ENCODE peak calls at places on chromosomes 7 and 10, in ten cellular contexts. M is endodermal cell, G is pancreas, I is colonic mucosa, A is left ventricle myocardium inferior, O is HFF-Myc, R is GM10248, X is uterus, U is tibial artery, C is psoas muscle. N is an unnamed sample.

GRCh38 chr10:115417585-115418265 is 324.6 kb downstream of the ATRNL1 start:
- DNase-seq in M (peak), G (peak), I (no peak), A (no peak), O (peak), R (peak), X (no peak), U (no peak), C (no peak), N (peak)

GRCh38 chr10:44650576-44651394 is 260.4 kb upstream of the TMEM72 start:
- DNase-seq in M (no peak), G (no peak), I (no peak), A (peak), O (no peak), R (no peak), X (peak), U (no peak), C (no peak), N (no peak)

GRCh38 chr10:110217609-110218008 is 10.2 kb downstream of the MXI1 start:
- DNase-seq in M (no peak), G (no peak), I (no peak), A (no peak), O (no peak), R (no peak), X (no peak), U (no peak), C (no peak), N (no peak)

GRCh38 chr7:94561841-94562514 is 52.4 kb downstream of the CASD1 start:
- DNase-seq in M (no peak), G (no peak), I (no peak), A (no peak), O (no peak), R (no peak), X (no peak), U (no peak), C (no peak), N (no peak)

GRCh38 chr10:26556756-26557640 is 118.9 kb downstream of the APBB1IP start:
- DNase-seq in M (peak), G (peak), I (no peak), A (no peak), O (peak), R (peak), X (no peak), U (no peak), C (no peak), N (peak)

GRCh38 chr7:82729172-82730030 is 285.8 kb upstream of the CACNA2D1 start:
- DNase-seq in M (peak), G (no peak), I (no peak), A (no peak), O (no peak), R (peak), X (no peak), U (no peak), C (no peak), N (peak)

GRCh38 chr7:81803267-81803666 is 33.4 kb upstream of the HGF start:
- DNase-seq in M (no peak), G (no peak), I (no peak), A (no peak), O (no peak), R (no peak), X (no peak), U (no peak), C (no peak), N (no peak)

GRCh38 chr7:21944616-21945373 is 904 bp downstream of the CDCA7L start:
- DNase-seq in M (peak), G (peak), I (peak), A (peak), O (no peak), R (no peak), X (no peak), U (no peak), C (no peak), N (peak)

GRCh38 chr10:101489355-101489754 is 98.7 kb downstream of the POLL start:
- DNase-seq in M (no peak), G (no peak), I (no peak), A (no peak), O (peak), R (no peak), X (no peak), U (no peak), C (no peak), N (no peak)

GRCh38 chr7:29480456-29480855 is 83.2 kb upstream of the PRR15 start:
- DNase-seq in M (no peak), G (peak), I (no peak), A (no peak), O (no peak), R (no peak), X (peak), U (no peak), C (no peak), N (no peak)

GRCh38 chr7:158275711-158276413 is 311.8 kb downstream of the PTPRN2 start:
- DNase-seq in M (no peak), G (no peak), I (no peak), A (no peak), O (no peak), R (no peak), X (no peak), U (no peak), C (peak), N (no peak)

GRCh38 chr7:132933076-132933466 is 148.8 kb downstream of the CHCHD3 start:
- DNase-seq in M (no peak), G (no peak), I (no peak), A (no peak), O (no peak), R (no peak), X (no peak), U (no peak), C (no peak), N (no peak)

GRCh38 chr7:99460651-99461050 is 5.3 kb downstream of the ATP5MF start:
- DNase-seq in M (no peak), G (no peak), I (no peak), A (no peak), O (no peak), R (no peak), X (no peak), U (no peak), C (no peak), N (no peak)

GRCh38 chr10:97422921-97423420 is 3.0 kb upstream of the PGAM1 start:
- DNase-seq in M (no peak), G (no peak), I (no peak), A (no peak), O (peak), R (no peak), X (no peak), U (no peak), C (no peak), N (no peak)

GRCh38 chr10:80280071-80280800 is 9.2 kb downstream of the MAT1A start:
- DNase-seq in M (no peak), G (no peak), I (peak), A (no peak), O (no peak), R (no peak), X (no peak), U (no peak), C (no peak), N (no peak)

GRCh38 chr10:29932991-29933390 is 126.4 kb downstream of the JCAD start:
- DNase-seq in M (no peak), G (no peak), I (no peak), A (no peak), O (no peak), R (no peak), X (no peak), U (no peak), C (no peak), N (no peak)

GRCh38 chr7:66952343-66953043 is 31.5 kb downstream of the TMEM248 start:
- DNase-seq in M (peak), G (no peak), I (peak), A (no peak), O (peak), R (no peak), X (no peak), U (no peak), C (no peak), N (no peak)

GRCh38 chr10:4067552-4068254 is 282.7 kb upstream of the KLF6 start:
- DNase-seq in M (no peak), G (no peak), I (peak), A (no peak), O (no peak), R (peak), X (no peak), U (no peak), C (no peak), N (peak)

GRCh38 chr10:127916826-127917225 is 9.9 kb downstream of the PTPRE start:
- DNase-seq in M (peak), G (no peak), I (no peak), A (no peak), O (no peak), R (no peak), X (no peak), U (no peak), C (no peak), N (no peak)

GRCh38 chr10:7818295-7819125 is at the start of gene TAF3:
- DNase-seq in M (peak), G (peak), I (peak), A (peak), O (peak), R (peak), X (peak), U (peak), C (peak), N (peak)

GRCh38 chr7:105816954-105817615 is 59.3 kb downstream of the ATXN7L1 start:
- DNase-seq in M (no peak), G (no peak), I (no peak), A (no peak), O (no peak), R (no peak), X (no peak), U (no peak), C (no peak), N (no peak)

GRCh38 chr10:47244560-47245500 is 55.2 kb upstream of the GDF10 start:
- DNase-seq in M (peak), G (no peak), I (no peak), A (no peak), O (no peak), R (no peak), X (no peak), U (peak), C (no peak), N (no peak)

GRCh38 chr10:80498833-80499671 is 38.6 kb upstream of the SH2D4B start:
- DNase-seq in M (peak), G (peak), I (peak), A (peak), O (peak), R (no peak), X (peak), U (peak), C (peak), N (no peak)

GRCh38 chr10:100307716-100308115 is 21.2 kb upstream of the BLOC1S2 start:
- DNase-seq in M (no peak), G (no peak), I (no peak), A (no peak), O (no peak), R (no peak), X (no peak), U (no peak), C (no peak), N (no peak)

GRCh38 chr7:920351-921070 is 34.0 kb downstream of the ADAP1 start:
- DNase-seq in M (no peak), G (no peak), I (peak), A (peak), O (no peak), R (no peak), X (no peak), U (peak), C (peak), N (no peak)

GRCh38 chr7:95871078-95871848 is 98.9 kb downstream of the DYNC1I1 start:
- DNase-seq in M (peak), G (peak), I (no peak), A (no peak), O (peak), R (peak), X (no peak), U (peak), C (no peak), N (peak)

GRCh38 chr7:100489824-100490223 is 6.1 kb downstream of the NYAP1 start:
- DNase-seq in M (peak), G (no peak), I (peak), A (no peak), O (peak), R (peak), X (peak), U (no peak), C (peak), N (peak)

GRCh38 chr10:20817646-20818045 is 79.5 kb downstream of the NEBL start:
- DNase-seq in M (no peak), G (no peak), I (no peak), A (no peak), O (no peak), R (no peak), X (no peak), U (no peak), C (no peak), N (no peak)

GRCh38 chr7:22751341-22751740 is 24.3 kb downstream of the IL6 start:
- DNase-seq in M (no peak), G (no peak), I (no peak), A (no peak), O (no peak), R (no peak), X (no peak), U (no peak), C (no peak), N (no peak)

GRCh38 chr10:6850452-6850851 is 270.4 kb upstream of the PRKCQ start:
- DNase-seq in M (no peak), G (no peak), I (no peak), A (no peak), O (no peak), R (no peak), X (no peak), U (no peak), C (no peak), N (no peak)

GRCh38 chr7:123557016-123557630 is 495 bp downstream of the NDUFA5 start:
- DNase-seq in M (no peak), G (no peak), I (no peak), A (no peak), O (no peak), R (no peak), X (no peak), U (no peak), C (no peak), N (no peak)

GRCh38 chr7:18570890-18571478 is 75.4 kb downstream of the HDAC9 start:
- DNase-seq in M (no peak), G (no peak), I (no peak), A (no peak), O (peak), R (no peak), X (no peak), U (no peak), C (no peak), N (no peak)

DNA sequence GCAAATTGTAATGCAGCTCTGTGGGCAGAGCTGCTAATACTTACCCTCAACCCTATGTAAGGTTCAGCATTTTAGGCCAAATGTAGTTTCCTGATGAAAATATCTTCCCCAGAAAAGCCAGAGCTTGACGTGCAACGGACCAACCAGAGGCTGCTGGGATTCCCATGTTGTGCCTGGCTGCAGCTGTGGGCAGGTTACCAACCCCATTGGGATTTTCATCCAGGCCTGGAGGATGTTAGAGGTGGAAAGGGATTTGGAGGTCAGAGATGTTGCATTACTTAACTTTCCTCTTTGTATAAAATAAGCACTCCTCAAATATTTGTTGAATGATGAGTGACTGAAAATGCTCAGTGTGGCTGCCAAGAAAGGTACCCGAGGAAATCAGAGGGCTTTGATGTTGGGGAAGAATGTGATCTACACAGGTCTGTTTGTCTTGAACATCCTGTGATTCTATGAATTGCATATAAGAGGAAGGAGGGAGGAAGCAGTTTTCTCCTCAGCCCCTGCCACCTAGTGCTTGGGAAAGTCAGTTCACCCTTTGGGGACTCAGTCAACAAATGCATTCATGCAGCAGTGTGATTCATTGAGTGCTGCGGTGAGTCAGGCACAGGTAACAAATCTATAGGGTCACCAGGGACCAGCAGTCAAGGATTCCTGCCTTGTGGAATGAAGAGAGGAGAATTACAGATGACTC is 487.2 kb downstream of the RPS24 start:
- DNase-seq in M (peak), G (peak), I (peak), A (no peak), O (peak), R (no peak), X (no peak), U (no peak), C (no peak), N (no peak)
- TF ChIP-seq CTCF in M (peak), G (no peak), I (peak), A (peak), O (peak), R (no peak), X (no peak), U (no peak), C (no peak), N (no peak)

GRCh38 chr7:30790391-30790790 is 19.2 kb downstream of the MINDY4 start:
- DNase-seq in M (no peak), G (no peak), I (no peak), A (no peak), O (no peak), R (no peak), X (no peak), U (no peak), C (no peak), N (no peak)

GRCh38 chr7:30789334-30789711 is 18.1 kb downstream of the MINDY4 start:
- DNase-seq in M (no peak), G (no peak), I (no peak), A (no peak), O (no peak), R (no peak), X (no peak), U (peak), C (no peak), N (no peak)

GRCh38 chr7:30787476-30787875 is 16.3 kb downstream of the MINDY4 start:
- DNase-seq in M (no peak), G (no peak), I (no peak), A (no peak), O (no peak), R (no peak), X (no peak), U (no peak), C (no peak), N (no peak)

GRCh38 chr7:30788640-30789333 is 17.6 kb downstream of the MINDY4 start:
- DNase-seq in M (no peak), G (no peak), I (no peak), A (no peak), O (no peak), R (no peak), X (no peak), U (no peak), C (no peak), N (no peak)

GRCh38 chr7:30791126-30791525 is 19.9 kb downstream of the MINDY4 start:
- DNase-seq in M (peak), G (no peak), I (no peak), A (no peak), O (no peak), R (no peak), X (no peak), U (no peak), C (no peak), N (no peak)
- TF ChIP-seq CTCF in M (peak), G (no peak), I (no peak), A (peak), O (no peak), R (no peak), X (no peak), U (no peak), C (no peak), N (no peak)

DNA sequence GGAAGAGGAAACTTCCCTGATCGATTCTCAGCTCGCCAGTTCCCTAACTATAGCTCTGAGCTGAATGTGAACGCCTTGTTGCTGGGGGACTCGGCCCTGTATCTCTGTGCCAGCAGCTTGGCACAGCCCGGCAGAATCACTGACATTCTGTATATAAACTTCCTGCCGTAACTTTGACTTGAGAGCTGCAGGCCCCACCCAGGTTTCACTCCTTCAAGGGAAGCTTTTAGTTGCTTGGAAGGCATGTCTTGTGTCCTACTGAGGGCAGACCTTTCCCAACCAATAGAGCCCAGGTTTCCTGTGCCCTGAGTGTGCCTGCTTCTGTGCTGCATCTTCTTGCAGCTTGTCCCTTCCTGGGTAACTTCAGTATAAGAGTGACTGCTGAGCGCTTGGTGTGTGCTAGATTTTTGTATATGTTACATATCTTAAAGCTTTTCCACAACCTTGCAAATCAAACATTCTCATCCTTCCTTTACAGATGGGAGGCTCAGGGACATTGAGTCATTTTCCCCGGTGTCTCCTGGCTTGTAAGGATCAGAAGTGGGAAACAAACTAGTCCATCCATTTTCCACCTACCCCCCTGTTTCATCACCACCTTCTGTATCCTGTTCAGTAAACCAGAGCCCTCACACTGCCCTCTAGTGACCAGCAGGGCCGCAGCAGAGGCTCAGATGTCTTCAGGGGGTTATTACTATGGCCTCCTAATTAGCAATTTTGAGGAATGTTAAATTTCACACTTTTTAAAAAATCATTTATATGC is 225.2 kb upstream of the PRSS58 start:
- DNase-seq in M (peak), G (peak), I (peak), A (no peak), O (peak), R (peak), X (no peak), U (peak), C (peak), N (peak)
- TF ChIP-seq CTCF in M (peak), G (peak), I (peak), A (peak), O (peak), R (peak), X (peak), U (peak), C (peak), N (peak)

GRCh38 chr7:103989785-103990775 is 622 bp upstream of the RELN start:
- DNase-seq in M (peak), G (peak), I (no peak), A (no peak), O (no peak), R (peak), X (no peak), U (no peak), C (no peak), N (peak)
- TF ChIP-seq CTCF in M (peak), G (no peak), I (no peak), A (no peak), O (no peak), R (no peak), X (no peak), U (no peak), C (no peak), N (no peak)